ENCODE peak calls at places on chromosome 6, in nine cellular contexts. C is spleen, Q is MCF 10A, K is GM12865, W is left lung, M is MM.1S, U is AG09319, I is GM12864, D is RWPE1. G is an unnamed sample.

GRCh38 chr6:31468316-31468715 is 29.6 kb upstream of the MICB start:
- DNase-seq in Q (no peak), I (no peak), W (no peak), K (no peak), D (no peak), M (no peak), U (no peak), C (no peak), G (no peak)

GRCh38 chr6:55818482-55818881 is 56.9 kb downstream of the BMP5 start:
- DNase-seq in K (no peak), C (no peak), U (no peak), I (no peak), Q (peak; percentile 19), D (no peak), M (no peak), W (no peak), G (no peak)

GRCh38 chr6:95431637-95432228 is 145.6 kb upstream of the MANEA start:
- DNase-seq in C (no peak), Q (peak; percentile 45), I (peak; percentile 4), M (peak; percentile 42), W (no peak), K (peak; percentile 52), D (peak; percentile 34), U (no peak), G (peak; percentile 32)

GRCh38 chr6:70241031-70241430 is 61.9 kb downstream of the COL9A1 start:
- DNase-seq in U (no peak), M (no peak), I (no peak), C (no peak), W (no peak), D (no peak), Q (no peak), K (no peak), G (no peak)

GRCh38 chr6:134176283-134176975 is 124.0 kb upstream of the SLC2A12 start:
- DNase-seq in M (no peak), U (no peak), Q (no peak), C (peak; percentile 90), I (no peak), W (peak; percentile 66), D (no peak), K (no peak), G (peak; percentile 49)

GRCh38 chr6:12508553-12508952 is 208.0 kb upstream of the PHACTR1 start:
- DNase-seq in I (no peak), C (no peak), K (no peak), D (no peak), U (no peak), Q (no peak), M (no peak), W (no peak), G (no peak)

GRCh38 chr6:13014551-13015378 is 298.2 kb downstream of the PHACTR1 start:
- DNase-seq in M (no peak), I (no peak), K (no peak), U (no peak), Q (no peak), C (no peak), W (no peak), D (no peak), G (no peak)

GRCh38 chr6:133705731-133706130 is 183.2 kb upstream of the TCF21 start:
- DNase-seq in D (peak; percentile 14), C (no peak), M (no peak), W (no peak), Q (peak; percentile 49), I (no peak), K (no peak), U (no peak), G (peak; percentile 82)

GRCh38 chr6:157658301-157658700 is 164.7 kb upstream of the SNX9 start:
- DNase-seq in I (no peak), Q (no peak), C (no peak), M (no peak), W (no peak), D (no peak), U (no peak), K (no peak), G (no peak)
- TF ChIP-seq CTCF in I (no peak), Q (no peak), C (no peak), M (no peak), W (no peak), D (no peak), U (no peak), K (no peak), G (no peak)

GRCh38 chr6:56984374-56984773 is 29.5 kb downstream of the BEND6 start:
- DNase-seq in K (no peak), M (no peak), D (no peak), W (no peak), Q (peak; percentile 32), I (no peak), U (peak; percentile 40), C (no peak), G (no peak)

GRCh38 chr6:56977192-56977591 is 22.3 kb downstream of the BEND6 start:
- DNase-seq in D (no peak), W (no peak), M (no peak), Q (no peak), U (no peak), C (no peak), I (no peak), K (peak; percentile 10), G (no peak)

DNA sequence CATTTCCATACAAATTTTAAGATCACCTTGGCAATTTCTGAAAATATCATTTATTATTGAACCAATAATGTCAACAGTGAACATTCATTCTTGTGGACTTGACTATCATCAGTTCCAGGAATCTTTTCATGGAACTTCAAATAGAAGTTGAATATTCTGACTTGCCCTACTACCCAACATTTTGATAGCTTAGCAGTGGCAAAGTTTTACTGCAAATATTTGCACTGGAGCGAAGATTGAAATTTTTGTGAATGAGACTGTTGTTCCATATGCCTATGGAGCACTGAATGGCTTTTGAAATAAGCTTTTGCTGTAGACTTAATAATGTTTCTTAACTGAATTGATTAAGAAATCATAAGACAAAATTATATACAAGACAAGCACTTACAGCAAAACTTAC is 23.6 kb downstream of the BEND6 start:
- DNase-seq in D (no peak), Q (no peak), U (no peak), K (no peak), I (no peak), C (no peak), M (no peak), W (no peak), G (no peak)
- TF ChIP-seq CTCF in D (no peak), Q (no peak), U (no peak), K (no peak), I (no peak), C (no peak), M (no peak), W (no peak), G (no peak)

GRCh38 chr6:15644904-15645303 is 17.9 kb downstream of the DTNBP1 start:
- DNase-seq in Q (no peak), W (no peak), I (no peak), D (no peak), U (no peak), M (no peak), C (no peak), K (no peak), G (no peak)

GRCh38 chr6:15638373-15638772 is 24.5 kb downstream of the DTNBP1 start:
- DNase-seq in C (no peak), W (no peak), I (no peak), K (no peak), U (no peak), M (no peak), D (no peak), Q (no peak), G (no peak)

GRCh38 chr6:15643542-15643941 is 19.3 kb downstream of the DTNBP1 start:
- DNase-seq in D (no peak), W (no peak), Q (no peak), I (no peak), U (no peak), C (no peak), K (no peak), M (no peak), G (no peak)

GRCh38 chr6:15642276-15642675 is 20.6 kb downstream of the DTNBP1 start:
- DNase-seq in M (no peak), W (no peak), C (no peak), K (peak; percentile 32), D (no peak), I (no peak), Q (peak; percentile 11), U (no peak), G (no peak)
- TF ChIP-seq CTCF in M (peak; percentile 57), W (no peak), C (no peak), K (peak; percentile 22), D (no peak), I (peak; percentile 57), Q (no peak), U (peak; percentile 4), G (peak; percentile 61)

GRCh38 chr6:139895205-139895793 is 520.9 kb upstream of the CITED2 start:
- DNase-seq in K (no peak), D (no peak), I (no peak), W (no peak), M (no peak), U (no peak), C (no peak), Q (peak; percentile 6), G (no peak)
- TF ChIP-seq CTCF in K (no peak), D (no peak), I (peak; percentile 7), W (no peak), M (peak; percentile 31), U (no peak), C (no peak), Q (no peak), G (no peak)

DNA sequence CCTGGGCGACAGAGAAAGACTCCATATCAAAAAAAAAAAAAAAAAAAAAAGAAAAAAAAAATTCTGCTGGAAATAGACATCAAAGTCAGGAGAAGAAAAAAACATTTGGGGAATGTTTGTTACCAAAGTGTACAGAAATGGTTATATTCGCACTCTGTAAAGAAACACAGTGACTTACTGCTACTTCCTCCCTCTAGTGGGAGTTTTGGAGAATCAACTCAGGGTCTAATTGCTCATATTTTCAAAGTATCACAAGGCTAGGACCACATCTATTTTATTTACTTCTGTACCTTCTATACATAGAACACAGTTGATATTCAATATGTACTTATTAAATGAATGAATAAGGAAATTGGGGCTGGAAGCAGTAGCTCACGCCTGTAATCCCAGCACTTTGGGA is 24.4 kb downstream of the ARG1 start:
- DNase-seq in I (no peak), W (no peak), Q (peak; percentile 6), M (no peak), K (no peak), C (no peak), D (peak; percentile 2), U (no peak), G (no peak)
- TF ChIP-seq CTCF in I (peak; percentile 31), W (no peak), Q (no peak), M (no peak), K (no peak), C (no peak), D (peak; percentile 13), U (peak; percentile 20), G (peak; percentile 31)